ENCODE peak calls at places on chromosomes 1 and 21, in four cellular contexts. F is activated CD8-positive, alpha-beta T cell treated with anti-CD3 and anti-CD28 coated beads for 36 hours; I is astrocyte of the spinal cord; V is HCT116. P is an unnamed sample.

GRCh38 chr1:165857046-165857801 is 29.8 kb downstream of the UCK2 start:
- DNase-seq in F (no peak), I (no peak), V (no peak), P (peak)

GRCh38 chr1:43582162-43582566 is 51.5 kb downstream of the PTPRF start:
- DNase-seq in F (peak), I (peak), V (peak), P (no peak)

GRCh38 chr1:183270541-183271141 is 84.6 kb downstream of the LAMC2 start:
- DNase-seq in F (no peak), I (peak), V (no peak), P (no peak)

GRCh38 chr21:29148535-29148934 is 18.1 kb downstream of the MAP3K7CL start:
- DNase-seq in F (peak), I (peak), V (no peak), P (no peak)

GRCh38 chr1:51442616-51443015 is 76.5 kb downstream of the EPS15 start:
- DNase-seq in F (no peak), I (no peak), V (no peak), P (no peak)

GRCh38 chr1:109719337-109719837 is 7.3 kb downstream of the GSTM5 start:
- DNase-seq in F (no peak), I (peak), V (no peak), P (no peak)

GRCh38 chr21:8992731-8993174 is 1528.6 kb upstream of the TPTE start:
- DNase-seq in F (no peak), I (no peak), V (no peak), P (no peak)

GRCh38 chr1:10958614-10959013 is 53.8 kb upstream of the TARDBP start:
- DNase-seq in F (no peak), I (no peak), V (no peak), P (no peak)

GRCh38 chr1:115183158-115183557 is 93.9 kb upstream of the TSPAN2 start:
- DNase-seq in F (peak), I (no peak), V (no peak), P (no peak)

GRCh38 chr1:239816090-239816812 is 275.4 kb upstream of the FMN2 start:
- DNase-seq in F (no peak), I (peak), V (no peak), P (peak)

GRCh38 chr1:89978763-89979162 is 16.1 kb upstream of the ZNF326 start:
- DNase-seq in F (no peak), I (no peak), V (no peak), P (no peak)

GRCh38 chr21:46189213-46189958 is 5.1 kb upstream of the SPATC1L start:
- DNase-seq in F (no peak), I (peak), V (no peak), P (no peak)

GRCh38 chr1:117171900-117172501 is 38.7 kb downstream of the VTCN1 start:
- DNase-seq in F (no peak), I (peak), V (no peak), P (no peak)

GRCh38 chr21:31397939-31398338 is 53.9 kb upstream of the TIAM1 start:
- DNase-seq in F (peak), I (no peak), V (no peak), P (no peak)

GRCh38 chr1:82260051-82260450 is 459.3 kb downstream of the ADGRL2 start:
- DNase-seq in F (no peak), I (peak), V (no peak), P (no peak)

GRCh38 chr1:226104671-226105121 is 42.2 kb downstream of the H3-3A start:
- DNase-seq in F (no peak), I (no peak), V (no peak), P (no peak)

GRCh38 chr1:41515131-41515678 is 30.7 kb upstream of the EDN2 start:
- DNase-seq in F (no peak), I (no peak), V (no peak), P (no peak)

GRCh38 chr1:247293047-247293446 is 37.2 kb downstream of the VN1R5 start:
- DNase-seq in F (no peak), I (peak), V (no peak), P (no peak)

GRCh38 chr1:36222481-36223372 is 1.5 kb upstream of the THRAP3 start:
- DNase-seq in F (no peak), I (no peak), V (no peak), P (no peak)

GRCh38 chr21:41565550-41565949 is 57.6 kb upstream of the TMPRSS2 start:
- DNase-seq in F (no peak), I (no peak), V (no peak), P (no peak)

GRCh38 chr1:30325085-30325935 is 398.1 kb downstream of the MATN1 start:
- DNase-seq in F (no peak), I (no peak), V (no peak), P (no peak)

GRCh38 chr1:34362949-34363348 is 186.2 kb downstream of the C1orf94 start:
- DNase-seq in F (no peak), I (no peak), V (no peak), P (no peak)

GRCh38 chr1:172135076-172135672 is 285.3 kb upstream of the C1orf105 start:
- DNase-seq in F (peak), I (no peak), V (peak), P (no peak)

GRCh38 chr1:171245458-171246064 is 2.7 kb upstream of the FMO1 start:
- DNase-seq in F (peak), I (peak), V (peak), P (no peak)

GRCh38 chr1:113141650-113142473 is 68.9 kb downstream of the LRIG2 start:
- DNase-seq in F (no peak), I (peak), V (no peak), P (no peak)

GRCh38 chr1:4611708-4612349 is 42.6 kb upstream of the AJAP1 start:
- DNase-seq in F (no peak), I (no peak), V (no peak), P (no peak)

GRCh38 chr1:30857964-30858363 is 50.6 kb downstream of the SDC3 start:
- DNase-seq in F (no peak), I (no peak), V (no peak), P (no peak)

GRCh38 chr1:215599418-215599817 is 32.3 kb downstream of the KCTD3 start:
- DNase-seq in F (no peak), I (peak), V (no peak), P (no peak)
- TF ChIP-seq CTCF in F (no peak), I (no peak), V (no peak), P (no peak)

GRCh38 chr1:26993237-26994019 is at the start of gene TRNP1:
- DNase-seq in F (peak), I (peak), V (no peak), P (peak)
- TF ChIP-seq CTCF in F (no peak), I (no peak), V (no peak), P (no peak)

DNA sequence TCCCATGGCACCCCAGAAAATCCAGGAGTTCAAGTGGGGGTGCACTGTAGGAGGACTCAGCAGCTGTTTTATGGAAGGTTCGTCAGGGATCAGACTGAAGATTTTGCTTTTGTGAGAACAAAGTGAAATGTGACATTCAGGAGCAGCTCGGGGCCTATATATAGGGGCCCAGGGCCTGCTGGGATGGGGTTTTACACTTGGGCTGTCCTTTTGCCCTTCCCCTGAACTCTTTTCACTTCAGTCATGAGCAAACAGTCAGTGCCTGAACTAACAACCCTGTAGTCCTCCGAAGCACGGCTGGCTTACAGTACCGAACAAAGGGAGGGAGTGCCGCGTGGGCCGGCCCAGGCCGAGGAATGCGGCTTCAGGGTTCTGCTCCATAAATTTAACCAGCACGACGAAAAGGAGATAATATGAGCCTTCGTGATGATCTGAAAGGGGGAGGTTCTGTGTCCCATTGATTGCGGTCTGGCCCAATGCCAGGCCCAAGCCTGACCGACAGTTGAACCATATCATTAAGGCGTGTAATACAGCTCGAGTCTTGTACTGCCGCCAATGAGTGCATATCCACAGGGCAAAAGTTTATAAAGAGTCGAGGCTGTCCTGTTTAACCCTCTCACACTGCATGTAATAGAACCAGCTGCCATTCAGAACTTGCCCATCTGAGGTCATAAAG is 139.9 kb downstream of the DHRS3 start:
- DNase-seq in F (peak), I (peak), V (peak), P (no peak)
- TF ChIP-seq CTCF in F (no peak), I (no peak), V (no peak), P (no peak)

GRCh38 chr1:111998332-111998731 is 8.9 kb upstream of the KCND3 start:
- DNase-seq in F (no peak), I (no peak), V (no peak), P (no peak)
- TF ChIP-seq CTCF in F (no peak), I (no peak), V (no peak), P (no peak)

DNA sequence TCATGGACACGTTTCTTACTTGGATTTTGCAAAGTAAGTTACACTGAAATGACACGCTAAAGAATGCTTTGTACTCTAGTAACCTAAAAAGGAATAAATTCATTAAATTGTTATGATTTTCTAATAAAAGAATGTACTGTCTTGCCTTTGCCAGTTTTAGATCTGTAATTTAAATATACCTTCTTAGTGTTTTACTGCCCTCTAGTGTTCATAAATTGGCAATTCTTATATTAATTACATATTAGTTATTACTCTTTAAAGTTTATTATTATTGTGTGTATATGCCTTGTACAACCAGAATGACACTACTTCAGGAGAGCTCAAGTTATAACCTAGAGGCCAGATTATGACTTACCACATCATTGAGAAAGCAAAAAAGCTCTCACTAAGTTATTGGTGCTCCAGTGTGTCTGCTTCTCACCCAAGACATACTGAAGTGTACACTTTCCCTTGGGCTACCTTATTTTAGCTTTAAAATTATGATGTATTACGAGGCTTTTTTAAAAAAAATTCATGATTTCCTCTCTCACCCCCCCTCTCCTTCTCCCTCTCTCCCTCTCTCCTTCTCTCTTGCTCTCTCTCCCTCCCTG is 169.9 kb downstream of the HS2ST1 start:
- DNase-seq in F (no peak), I (peak), V (peak), P (no peak)
- TF ChIP-seq CTCF in F (peak), I (peak), V (peak), P (peak)

P was measured in CD14-positive monocyte.